ENCODE peak calls at places on chromosome 20, in ten cellular contexts. Q is stomach; E is neural crest cell; C is GM13977; A is stimulated activated CD8-positive, alpha-beta memory T cell treated with anti-CD3 and anti-CD28 coated beads, Interleukin-15, amount 100 ng/mL, for 24 hours; V is endothelial cell; O is stimulated activated CD4-positive, alpha-beta T cell treated with anti-CD3 and anti-CD28 coated beads, Interleukin-1b, Interleukin-23, amount 100 ng/mL, for 24 hours; B is effector memory CD4-positive, alpha-beta T cell; T is endothelial cell of umbilical vein; H is HT1080. I is an unnamed sample.

GRCh38 chr20:59604770-59605665 is 678 bp downstream of the PHACTR3 start:
- DNase-seq in Q (no peak), E (peak; percentile 37), C (no peak), A (no peak), V (peak; percentile 65), O (no peak), B (no peak), T (no peak), H (no peak), I (no peak)

GRCh38 chr20:34120213-34120612 is 8.2 kb upstream of the EIF2S2 start:
- DNase-seq in Q (no peak), E (no peak), C (no peak), A (no peak), V (no peak), O (no peak), B (no peak), T (no peak), H (no peak), I (no peak)

GRCh38 chr20:17859616-17860232 is 108.9 kb downstream of the SNX5 start:
- DNase-seq in Q (no peak), E (no peak), C (peak; percentile 47), A (no peak), V (no peak), O (no peak), B (no peak), T (no peak), H (no peak), I (no peak)

GRCh38 chr20:19827818-19828217 is 69.8 kb downstream of the RIN2 start:
- DNase-seq in Q (no peak), E (no peak), C (no peak), A (no peak), V (no peak), O (no peak), B (no peak), T (no peak), H (no peak), I (no peak)

GRCh38 chr20:23868321-23868720 is 11.2 kb downstream of the CST5 start:
- DNase-seq in Q (no peak), E (no peak), C (no peak), A (no peak), V (no peak), O (no peak), B (no peak), T (no peak), H (no peak), I (peak; percentile 67)

GRCh38 chr20:14418441-14418840 is 81.0 kb upstream of the FLRT3 start:
- DNase-seq in Q (no peak), E (no peak), C (no peak), A (no peak), V (no peak), O (no peak), B (no peak), T (no peak), H (no peak), I (no peak)

GRCh38 chr20:50415031-50415515 is 95.1 kb upstream of the PTPN1 start:
- DNase-seq in Q (peak; percentile 59), E (no peak), C (no peak), A (no peak), V (no peak), O (no peak), B (no peak), T (no peak), H (no peak), I (no peak)

GRCh38 chr20:4550740-4551139 is 171.0 kb upstream of the PRND start:
- DNase-seq in Q (no peak), E (no peak), C (no peak), A (no peak), V (no peak), O (no peak), B (no peak), T (peak; percentile 68), H (peak; percentile 89), I (no peak)

GRCh38 chr20:37011147-37011546 is 59.6 kb upstream of the SAMHD1 start:
- DNase-seq in Q (no peak), E (no peak), C (no peak), A (no peak), V (no peak), O (no peak), B (no peak), T (no peak), H (no peak), I (no peak)

GRCh38 chr20:61332016-61332975 is 80.2 kb downstream of the CDH4 start:
- DNase-seq in Q (no peak), E (no peak), C (no peak), A (no peak), V (no peak), O (no peak), B (no peak), T (no peak), H (peak; percentile 58), I (no peak)

GRCh38 chr20:15818651-15819071 is 754.6 kb downstream of the KIF16B start:
- DNase-seq in Q (peak; percentile 33), E (no peak), C (no peak), A (no peak), V (no peak), O (no peak), B (no peak), T (no peak), H (no peak), I (no peak)

GRCh38 chr20:23874747-23875146 is 4.8 kb downstream of the CST5 start:
- DNase-seq in Q (no peak), E (no peak), C (no peak), A (no peak), V (no peak), O (no peak), B (no peak), T (no peak), H (no peak), I (no peak)

GRCh38 chr20:59805786-59806577 is 127.5 kb downstream of the SYCP2 start:
- DNase-seq in Q (peak; percentile 19), E (no peak), C (no peak), A (no peak), V (no peak), O (no peak), B (no peak), T (no peak), H (no peak), I (no peak)

GRCh38 chr20:50246367-50247195 is 56.0 kb downstream of the CEBPB start:
- DNase-seq in Q (peak; percentile 69), E (no peak), C (no peak), A (no peak), V (no peak), O (no peak), B (no peak), T (no peak), H (no peak), I (no peak)

GRCh38 chr20:62337558-62338293 is 29.4 kb downstream of the LAMA5 start:
- DNase-seq in Q (no peak), E (no peak), C (no peak), A (no peak), V (no peak), O (no peak), B (no peak), T (no peak), H (no peak), I (no peak)

GRCh38 chr20:527571-527886 is 16.1 kb downstream of the CSNK2A1 start:
- DNase-seq in Q (no peak), E (no peak), C (no peak), A (no peak), V (no peak), O (no peak), B (no peak), T (no peak), H (no peak), I (no peak)

GRCh38 chr20:38315290-38315966 is 11.5 kb downstream of the BPI start:
- DNase-seq in Q (no peak), E (no peak), C (no peak), A (no peak), V (no peak), O (no peak), B (no peak), T (no peak), H (peak; percentile 29), I (no peak)

GRCh38 chr20:10427060-10427692 is 6.8 kb downstream of the MKKS start:
- DNase-seq in Q (peak; percentile 60), E (peak; percentile 28), C (peak; percentile 25), A (no peak), V (peak; percentile 41), O (no peak), B (peak; percentile 14), T (peak; percentile 79), H (peak; percentile 32), I (peak; percentile 43)

GRCh38 chr20:39876974-39877615 is 811.9 kb downstream of the MAFB start:
- DNase-seq in Q (no peak), E (no peak), C (no peak), A (no peak), V (no peak), O (no peak), B (no peak), T (no peak), H (no peak), I (no peak)